ENCODE peak calls at places on chromosomes 4 and X, in eight cellular contexts. Q is transverse colon, P is esophagus squamous epithelium, N is HCT116, G is dorsolateral prefrontal cortex, R is bronchial epithelial cell, O is WTC11, V is heart left ventricle. W is an unnamed sample.

GRCh38 chr4:26093561-26093960 is 179.5 kb downstream of the SMIM20 start:
- DNase-seq in Q (no peak), N (no peak), G (no peak), P (no peak), R (peak; percentile 66), O (no peak), V (no peak), W (no peak)

GRCh38 chrX:24146283-24146865 is 3.2 kb upstream of the ZFX start:
- DNase-seq in Q (no peak), G (no peak), N (no peak), P (no peak), R (no peak), O (no peak), V (no peak), W (no peak)

GRCh38 chr4:76305033-76305687 is 1.4 kb upstream of the STBD1 start:
- DNase-seq in N (no peak), V (no peak), G (no peak), R (no peak), P (no peak), Q (no peak), O (no peak), W (no peak)

GRCh38 chr4:111204807-111205206 is 581.9 kb upstream of the PITX2 start:
- DNase-seq in R (no peak), P (no peak), V (no peak), N (no peak), O (no peak), G (no peak), Q (no peak), W (no peak)

GRCh38 chr4:182803235-182803634 is 114.0 kb downstream of the DCTD start:
- DNase-seq in V (no peak), N (no peak), P (no peak), O (no peak), Q (no peak), R (no peak), G (no peak), W (no peak)

GRCh38 chrX:37599735-37600134 is 28.3 kb downstream of the LANCL3 start:
- DNase-seq in N (no peak), R (no peak), Q (no peak), G (no peak), P (no peak), V (no peak), O (no peak), W (no peak)

GRCh38 chr4:76784237-76784636 is 113.7 kb downstream of the SOWAHB start:
- DNase-seq in R (no peak), O (peak; percentile 36), N (no peak), Q (no peak), P (no peak), V (no peak), G (no peak), W (no peak)

GRCh38 chrX:110146521-110146920 is 143.6 kb downstream of the TMEM164 start:
- DNase-seq in N (peak; percentile 8), Q (peak; percentile 35), G (no peak), O (peak; percentile 12), V (no peak), R (peak; percentile 40), P (no peak), W (no peak)

GRCh38 chr4:169485791-169486742 is 126.3 kb downstream of the NEK1 start:
- DNase-seq in R (peak; percentile 61), Q (peak; percentile 26), P (no peak), N (peak; percentile 49), O (no peak), G (no peak), V (no peak), W (no peak)

GRCh38 chr4:131430302-131430701 is 1718.8 kb upstream of the PCDH10 start:
- DNase-seq in N (no peak), P (no peak), Q (no peak), G (no peak), R (no peak), O (no peak), V (no peak), W (no peak)

GRCh38 chr4:152112116-152112515 is 351.3 kb upstream of the GATB start:
- DNase-seq in O (no peak), N (no peak), P (no peak), G (no peak), R (no peak), V (no peak), Q (no peak), W (no peak)

GRCh38 chrX:136192135-136192534 is 44.8 kb downstream of the FHL1 start:
- DNase-seq in G (no peak), Q (no peak), N (no peak), O (no peak), P (no peak), V (no peak), R (no peak), W (no peak)

GRCh38 chr4:98055800-98056501 is 87.3 kb downstream of the STPG2 start:
- DNase-seq in P (no peak), N (no peak), O (no peak), R (peak; percentile 6), V (no peak), Q (no peak), G (no peak), W (no peak)

GRCh38 chr4:38982356-38983095 is 49.7 kb downstream of the TMEM156 start:
- DNase-seq in Q (no peak), N (no peak), O (no peak), R (no peak), P (no peak), V (no peak), G (no peak), W (no peak)

GRCh38 chr4:101597204-101597603 is 193.3 kb upstream of the BANK1 start:
- DNase-seq in P (no peak), N (no peak), O (no peak), Q (no peak), R (peak; percentile 2), G (no peak), V (no peak), W (no peak)

GRCh38 chr4:87196927-87197326 is 23.5 kb downstream of the KLHL8 start:
- DNase-seq in V (no peak), O (no peak), N (no peak), G (no peak), P (no peak), R (peak; percentile 11), Q (no peak), W (no peak)

GRCh38 chr4:82776925-82777542 is 21.6 kb downstream of the SCD5 start:
- DNase-seq in V (no peak), R (no peak), G (no peak), Q (no peak), N (no peak), P (no peak), O (no peak), W (no peak)

GRCh38 chr4:91118597-91118996 is 991.4 kb downstream of the CCSER1 start:
- DNase-seq in Q (no peak), P (no peak), V (no peak), O (no peak), R (no peak), G (no peak), N (no peak), W (no peak)

GRCh38 chr4:153731239-153731638 is 28.6 kb downstream of the RNF175 start:
- DNase-seq in G (no peak), O (no peak), V (no peak), N (no peak), Q (no peak), R (peak; percentile 88), P (no peak), W (no peak)

GRCh38 chr4:185859106-185859505 is 47.1 kb upstream of the SORBS2 start:
- DNase-seq in G (no peak), Q (peak; percentile 36), N (no peak), O (no peak), P (no peak), V (no peak), R (no peak), W (no peak)

GRCh38 chr4:68606240-68606639 is 30.1 kb upstream of the UGT2B17 start:
- DNase-seq in N (no peak), V (no peak), G (no peak), Q (no peak), P (no peak), R (no peak), O (no peak), W (no peak)

GRCh38 chr4:54484361-54484760 is 173.4 kb upstream of the KIT start:
- DNase-seq in R (peak; percentile 61), N (no peak), G (no peak), O (no peak), P (no peak), V (no peak), Q (no peak), W (no peak)
- TF ChIP-seq CTCF in R (no peak), N (no peak), G (no peak), O (no peak), P (no peak), V (no peak), Q (no peak), W (no peak)

DNA sequence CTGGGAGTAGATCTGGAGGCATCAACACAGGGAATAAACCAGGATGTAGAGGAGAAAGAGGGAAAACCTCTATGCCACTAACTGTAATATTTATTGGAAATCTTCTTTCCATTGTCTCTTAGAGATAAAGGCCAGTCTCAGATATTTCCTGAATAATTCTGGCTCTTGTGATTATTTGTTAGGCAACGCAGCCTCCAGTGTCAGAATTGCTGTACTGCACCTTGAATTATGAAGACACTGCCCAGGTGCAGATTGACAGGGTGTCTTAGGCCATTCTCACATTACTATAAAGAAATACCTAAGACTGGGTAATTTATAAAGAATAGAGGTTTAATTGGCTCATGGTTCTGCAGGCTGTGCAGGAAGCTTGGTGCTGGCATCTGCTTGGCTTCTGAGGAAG is 100.7 kb upstream of the ZDHHC15 start:
- DNase-seq in R (peak; percentile 0), Q (no peak), O (peak; percentile 10), P (no peak), N (no peak), G (no peak), V (no peak), W (no peak)
- TF ChIP-seq CTCF in R (peak; percentile 9), Q (no peak), O (no peak), P (no peak), N (no peak), G (no peak), V (no peak), W (no peak)

DNA sequence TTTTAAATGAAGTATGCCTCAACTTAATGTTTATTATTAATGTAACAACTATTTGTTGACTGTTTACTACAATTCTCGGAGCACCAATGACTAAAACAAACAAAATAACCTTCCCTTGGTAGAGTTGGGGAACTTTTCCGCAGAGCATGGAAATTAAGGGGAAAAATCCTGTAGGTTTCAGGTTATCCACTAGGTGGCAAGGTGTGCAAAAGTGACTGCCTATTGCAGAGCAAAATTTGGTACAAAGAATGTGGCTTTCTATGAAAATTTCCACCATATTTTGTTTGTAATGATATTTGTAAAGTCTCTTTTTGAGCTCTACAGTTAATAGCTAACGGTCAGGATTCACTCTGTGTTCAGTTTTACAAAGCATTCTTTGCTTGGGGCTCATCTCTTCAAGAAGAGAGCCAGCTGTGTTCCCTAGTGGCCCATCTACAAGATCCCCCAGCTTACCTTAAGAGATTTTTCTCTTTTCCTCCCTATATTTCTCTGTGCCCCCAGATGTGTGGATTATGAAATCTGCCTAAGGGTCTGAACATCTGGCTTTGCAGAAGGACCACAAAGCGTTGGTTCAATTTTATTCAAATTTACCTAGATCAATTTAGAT is 61.1 kb downstream of the FBXO8 start:
- DNase-seq in R (peak; percentile 47), G (no peak), P (no peak), O (no peak), V (no peak), Q (no peak), N (peak; percentile 13), W (no peak)
- TF ChIP-seq CTCF in R (peak; percentile 52), G (peak; percentile 48), P (no peak), O (peak; percentile 47), V (peak; percentile 50), Q (peak; percentile 60), N (peak; percentile 26), W (no peak)

GRCh38 chrX:153549807-153550206 is 32.4 kb downstream of the ATP2B3 start:
- DNase-seq in O (peak; percentile 36), N (no peak), P (no peak), G (no peak), V (no peak), Q (no peak), R (no peak), W (no peak)
- TF ChIP-seq CTCF in O (no peak), N (no peak), P (no peak), G (no peak), V (no peak), Q (no peak), R (no peak), W (no peak)

W was measured in omental fat pad.